ENCODE peak calls at places on chromosome 16, in nine cellular contexts. One of them, this sample, is unnamed.

GRCh38 chr16:11560701-11561439 is 25.8 kb downstream of the LITAF start:
- DNase-seq in cardiac fibroblast: peak
- DNase-seq in nephron progenitor cell: peak
- DNase-seq in lung microvascular endothelial cell: peak
- DNase-seq in cardiac septum: no peak
- DNase-seq in CD8-positive, alpha-beta memory T cell: peak
- DNase-seq in NCI-H460: no peak
- DNase-seq in progenitor cell of endocrine pancreas: no peak
- DNase-seq in dermis blood vessel endothelial cell: peak
- DNase-seq in this sample: no peak

GRCh38 chr16:87499189-87499486 is 6.3 kb upstream of the ZCCHC14 start:
- DNase-seq in cardiac fibroblast: peak
- DNase-seq in nephron progenitor cell: no peak
- DNase-seq in lung microvascular endothelial cell: no peak
- DNase-seq in cardiac septum: no peak
- DNase-seq in CD8-positive, alpha-beta memory T cell: no peak
- DNase-seq in NCI-H460: peak
- DNase-seq in progenitor cell of endocrine pancreas: no peak
- DNase-seq in dermis blood vessel endothelial cell: no peak
- DNase-seq in this sample: no peak

GRCh38 chr16:66511615-66512500 is 38.1 kb downstream of the TK2 start:
- DNase-seq in cardiac fibroblast: peak
- DNase-seq in nephron progenitor cell: no peak
- DNase-seq in lung microvascular endothelial cell: peak
- DNase-seq in cardiac septum: no peak
- DNase-seq in CD8-positive, alpha-beta memory T cell: no peak
- DNase-seq in NCI-H460: peak
- DNase-seq in progenitor cell of endocrine pancreas: no peak
- DNase-seq in dermis blood vessel endothelial cell: peak
- DNase-seq in this sample: no peak

GRCh38 chr16:30349695-30350094 is 5.4 kb downstream of the CD2BP2 start:
- DNase-seq in cardiac fibroblast: no peak
- DNase-seq in nephron progenitor cell: no peak
- DNase-seq in lung microvascular endothelial cell: no peak
- DNase-seq in cardiac septum: no peak
- DNase-seq in CD8-positive, alpha-beta memory T cell: no peak
- DNase-seq in NCI-H460: no peak
- DNase-seq in progenitor cell of endocrine pancreas: no peak
- DNase-seq in dermis blood vessel endothelial cell: no peak
- DNase-seq in this sample: no peak

GRCh38 chr16:11674818-11675560 is 6.7 kb downstream of the SNN start:
- DNase-seq in cardiac fibroblast: peak
- DNase-seq in nephron progenitor cell: no peak
- DNase-seq in lung microvascular endothelial cell: peak
- DNase-seq in cardiac septum: no peak
- DNase-seq in CD8-positive, alpha-beta memory T cell: no peak
- DNase-seq in NCI-H460: no peak
- DNase-seq in progenitor cell of endocrine pancreas: no peak
- DNase-seq in dermis blood vessel endothelial cell: peak
- DNase-seq in this sample: no peak

GRCh38 chr16:66409156-66409555 is 17.9 kb upstream of the BEAN1 start:
- DNase-seq in cardiac fibroblast: peak
- DNase-seq in nephron progenitor cell: no peak
- DNase-seq in lung microvascular endothelial cell: no peak
- DNase-seq in cardiac septum: no peak
- DNase-seq in CD8-positive, alpha-beta memory T cell: no peak
- DNase-seq in NCI-H460: no peak
- DNase-seq in progenitor cell of endocrine pancreas: no peak
- DNase-seq in dermis blood vessel endothelial cell: no peak
- DNase-seq in this sample: no peak

GRCh38 chr16:21283521-21284289 is 5.6 kb upstream of the CRYM start:
- DNase-seq in cardiac fibroblast: peak
- DNase-seq in nephron progenitor cell: peak
- DNase-seq in lung microvascular endothelial cell: peak
- DNase-seq in cardiac septum: peak
- DNase-seq in CD8-positive, alpha-beta memory T cell: no peak
- DNase-seq in NCI-H460: peak
- DNase-seq in progenitor cell of endocrine pancreas: peak
- DNase-seq in dermis blood vessel endothelial cell: peak
- DNase-seq in this sample: no peak

GRCh38 chr16:75433732-75434413 is 570 bp upstream of the CFDP1 start:
- DNase-seq in cardiac fibroblast: peak
- DNase-seq in nephron progenitor cell: no peak
- DNase-seq in lung microvascular endothelial cell: peak
- DNase-seq in cardiac septum: no peak
- DNase-seq in CD8-positive, alpha-beta memory T cell: no peak
- DNase-seq in NCI-H460: peak
- DNase-seq in progenitor cell of endocrine pancreas: peak
- DNase-seq in dermis blood vessel endothelial cell: peak
- DNase-seq in this sample: peak

This sample was measured in GOT3.